ENCODE peak calls at places on chromosome 4, in ten cellular contexts. I is adrenal gland, W is K562, B is spleen, X is tibial nerve, K is IMR-90, J is right lobe of liver, S is HepG2, T is endothelial cell of umbilical vein, N is esophagus muscularis mucosa. D is an unnamed sample.

GRCh38 chr4:152118819-152119553 is 358.2 kb upstream of the GATB start:
- DNase-seq in J (no peak), K (no peak), T (no peak), I (no peak), N (peak; percentile 79), B (no peak), S (no peak), W (no peak), X (no peak), D (no peak)

GRCh38 chr4:68865178-68865638 is 49.4 kb downstream of the UGT2B10 start:
- DNase-seq in B (no peak), W (no peak), I (no peak), T (no peak), S (peak; percentile 74), X (no peak), J (no peak), N (no peak), K (no peak), D (no peak)

GRCh38 chr4:2630556-2631273 is 94.3 kb downstream of the FAM193A start:
- DNase-seq in T (no peak), I (no peak), S (no peak), K (no peak), N (no peak), B (no peak), W (no peak), J (no peak), X (no peak), D (no peak)

GRCh38 chr4:126860308-126860707 is 772.4 kb upstream of the INTU start:
- DNase-seq in I (no peak), B (no peak), S (no peak), X (no peak), J (no peak), W (no peak), T (no peak), K (no peak), N (no peak), D (no peak)

GRCh38 chr4:140018931-140019618 is 134.9 kb downstream of the MAML3 start:
- DNase-seq in S (peak; percentile 6), K (peak; percentile 24), J (no peak), N (no peak), X (no peak), T (no peak), W (no peak), I (no peak), B (no peak), D (no peak)

GRCh38 chr4:74146581-74147129 is 11.3 kb upstream of the MTHFD2L start:
- DNase-seq in K (no peak), S (no peak), J (no peak), X (no peak), T (no peak), I (no peak), N (no peak), B (no peak), W (no peak), D (no peak)

GRCh38 chr4:51866835-51867234 is 23.9 kb downstream of the DCUN1D4 start:
- DNase-seq in N (no peak), J (no peak), T (no peak), S (no peak), X (no peak), B (no peak), K (no peak), W (no peak), I (no peak), D (no peak)

GRCh38 chr4:89157488-89158024 is 46.2 kb downstream of the TIGD2 start:
- DNase-seq in B (no peak), J (no peak), S (no peak), X (no peak), K (no peak), W (no peak), N (no peak), T (no peak), I (no peak), D (no peak)

GRCh38 chr4:188387134-188387791 is 248.0 kb downstream of the TRIML1 start:
- DNase-seq in S (no peak), X (no peak), I (no peak), T (no peak), W (no peak), N (no peak), J (no peak), B (no peak), K (peak; percentile 54), D (no peak)

GRCh38 chr4:38231626-38232025 is 271.4 kb downstream of the PTTG2 start:
- DNase-seq in T (no peak), I (no peak), W (peak; percentile 18), S (no peak), K (no peak), B (no peak), X (no peak), J (no peak), N (no peak), D (no peak)

DNA sequence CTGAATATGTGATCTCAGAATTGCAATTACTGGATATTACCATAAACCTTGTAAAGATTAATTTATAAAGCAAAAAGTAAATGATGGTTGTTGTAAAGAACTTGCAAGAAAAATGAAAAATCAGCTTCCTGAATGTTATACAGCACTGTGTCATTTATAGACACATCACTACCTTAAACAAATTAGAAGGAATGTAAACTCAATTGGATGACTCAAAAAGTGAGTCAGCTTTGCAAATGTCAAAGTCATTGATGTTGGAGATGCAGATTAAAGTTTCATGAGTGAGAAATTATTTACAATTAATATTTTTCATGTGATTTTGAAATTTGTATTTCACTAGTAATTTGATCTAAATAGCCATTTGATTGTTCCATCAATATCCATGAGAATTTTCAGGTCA is 193.2 kb downstream of the RAPGEF2 start:
- DNase-seq in I (no peak), N (no peak), X (no peak), S (peak; percentile 22), T (peak; percentile 51), W (no peak), B (no peak), J (no peak), K (peak; percentile 85), D (no peak)
- H3K27ac ChIP-seq in I (no peak overlapping the region), N (no peak overlapping the region), X (no peak overlapping the region), S (no peak overlapping the region), T (peak overlapping the region; percentile 15), W (no peak overlapping the region), B (no peak overlapping the region), J (no peak overlapping the region), K (no peak overlapping the region), D (no peak overlapping the region)

DNA sequence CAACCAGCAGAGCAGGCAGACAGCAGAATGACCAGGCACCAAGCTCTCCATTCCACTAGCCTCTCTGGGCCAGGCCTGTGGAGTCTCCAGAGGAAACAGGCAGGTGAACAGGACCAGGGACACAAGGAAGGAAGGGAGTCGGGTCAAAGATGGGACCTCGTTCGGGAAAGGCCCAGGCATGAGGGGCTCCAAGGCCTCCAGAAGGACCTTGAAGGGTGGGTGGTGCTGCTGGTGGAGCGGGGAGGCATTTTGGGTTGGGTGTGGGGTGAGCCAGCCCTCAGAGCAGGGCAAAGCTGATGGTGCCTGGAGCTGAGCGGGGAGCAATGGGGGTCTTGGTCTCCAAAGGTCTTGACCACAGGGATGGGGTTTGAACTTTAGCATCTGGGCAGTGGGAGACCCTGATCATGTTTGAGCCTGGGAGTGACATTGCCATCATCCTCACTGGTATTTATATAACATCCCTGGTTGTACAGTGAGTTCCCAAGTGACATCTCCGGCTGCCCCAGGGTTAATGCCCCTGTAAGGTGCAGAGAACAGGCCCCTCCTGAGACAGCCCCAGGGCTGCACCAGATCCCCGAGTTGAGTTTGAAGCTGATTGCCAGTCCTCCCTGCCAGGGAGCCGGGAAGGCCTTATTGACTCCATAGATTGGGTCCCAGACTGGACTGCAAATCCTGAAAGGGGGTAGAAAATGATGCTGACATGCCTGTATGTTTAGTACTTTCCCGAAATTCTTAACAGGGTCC is 52.7 kb downstream of the PSAPL1 start:
- DNase-seq in I (no peak), X (no peak), K (no peak), J (no peak), N (no peak), S (no peak), W (no peak), B (peak; percentile 48), T (no peak), D (no peak)
- TF ChIP-seq POLR2A in I (no peak), X (no peak), K (no peak), J (no peak), N (no peak), S (no peak), W (no peak), B (no peak), T (no peak), D (no peak)

GRCh38 chr4:107823870-107824366 is 814 bp upstream of the SGMS2 start:
- DNase-seq in K (no peak), B (no peak), I (no peak), T (no peak), J (no peak), W (no peak), N (no peak), S (no peak), X (no peak), D (no peak)
- H3K27ac ChIP-seq in K (no peak overlapping the region), B (peak overlapping the region; percentile 91), I (peak overlapping the region; percentile 96), T (peak overlapping the region; percentile 86), J (peak overlapping the region; percentile 79), W (no peak overlapping the region), N (peak overlapping the region; percentile 96), S (no peak overlapping the region), X (peak overlapping the region; percentile 99), D (peak overlapping the region; percentile 92)

DNA sequence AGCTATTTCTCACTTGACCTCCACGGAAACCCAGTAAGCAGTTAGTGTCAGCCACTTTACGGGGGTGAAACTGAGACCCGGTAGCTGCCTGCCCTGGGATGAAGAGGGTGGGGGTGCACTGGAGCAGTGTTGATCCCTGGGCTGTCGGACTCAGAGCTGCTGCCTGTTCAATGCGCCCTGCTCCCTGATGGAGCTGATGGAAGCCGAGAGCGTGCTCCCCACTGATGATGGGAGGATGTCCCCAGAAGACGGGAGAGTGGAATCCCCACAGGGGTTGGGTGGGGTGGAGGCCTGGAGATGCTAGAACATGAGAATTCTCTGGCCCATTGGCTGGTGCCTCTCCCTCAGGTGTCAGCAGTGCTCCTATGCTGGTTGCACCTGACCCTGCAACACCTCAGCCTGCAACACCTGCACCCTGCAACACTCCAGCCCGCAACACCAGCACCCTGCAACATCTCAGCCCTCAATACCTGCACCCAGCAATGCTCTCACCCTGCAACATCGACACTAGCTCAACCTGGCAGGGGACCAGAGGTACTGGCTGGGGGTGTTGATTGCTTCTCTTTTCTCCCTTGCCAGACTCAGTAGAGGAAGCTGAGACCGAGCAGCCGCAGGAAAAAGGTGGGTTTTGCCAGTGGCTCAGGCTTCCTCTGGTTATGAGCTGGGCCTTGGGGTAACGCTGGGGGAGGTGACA is 25.7 kb downstream of the SH3TC1 start:
- DNase-seq in S (no peak), B (peak; percentile 70), W (no peak), N (no peak), X (no peak), J (no peak), K (no peak), T (no peak), I (no peak), D (no peak)
- TF ChIP-seq POLR2A in S (no peak), B (no peak), W (no peak), N (no peak), X (no peak), J (no peak), K (no peak), T (no peak), I (no peak), D (no peak)

DNA sequence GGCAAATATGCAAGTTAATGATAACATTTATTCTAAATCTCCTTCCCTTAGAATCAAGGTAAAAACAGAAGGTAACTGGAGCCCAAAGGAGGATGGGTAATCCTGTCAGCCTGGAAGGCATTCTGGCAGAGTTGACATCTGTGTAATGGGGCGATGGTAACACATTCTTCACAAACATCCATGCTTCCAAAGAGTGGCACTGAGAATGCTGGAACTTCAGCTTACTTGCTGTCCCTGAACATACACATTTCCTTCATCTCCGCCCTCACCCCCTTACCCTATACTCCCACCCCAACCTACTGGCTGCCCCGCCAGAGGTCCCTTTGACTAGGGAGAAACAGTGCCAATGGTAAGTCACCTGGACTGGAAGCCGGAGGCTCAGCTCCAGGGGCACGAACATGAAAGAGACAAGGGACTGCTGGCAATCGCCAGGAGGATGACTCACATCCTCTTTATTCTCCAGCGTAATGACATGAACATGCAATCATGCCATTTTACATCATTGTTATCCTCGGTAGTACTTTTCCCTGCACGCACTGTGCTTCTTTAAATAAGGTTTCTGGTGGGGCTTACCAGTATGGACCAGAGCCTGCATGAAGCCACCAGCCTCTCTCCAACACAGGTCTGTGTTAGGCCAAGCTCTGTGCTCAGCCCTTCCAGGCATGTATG is 694.2 kb upstream of the TENM3 start:
- DNase-seq in B (no peak), W (no peak), I (peak; percentile 20), X (no peak), K (peak; percentile 85), J (no peak), T (no peak), N (no peak), S (peak; percentile 1), D (no peak)
- H3K27ac ChIP-seq in B (no peak overlapping the region), W (no peak overlapping the region), I (no peak overlapping the region), X (no peak overlapping the region), K (no peak overlapping the region), J (no peak overlapping the region), T (no peak overlapping the region), N (no peak overlapping the region), S (no peak overlapping the region), D (no peak overlapping the region)

D was measured in gastrocnemius medialis.